ENCODE peak calls at places on chromosomes 6 and 20, in five cellular contexts. One of them, this sample, is unnamed.

GRCh38 chr6:169937389-169938261 is 186.2 kb downstream of the ERMARD start:
- DNase-seq in cardiac muscle cell: no peak
- DNase-seq in ACHN: no peak
- DNase-seq in NCI-H345: no peak
- DNase-seq in effector memory CD8-positive, alpha-beta T cell: no peak
- DNase-seq in this sample: no peak

GRCh38 chr20:47535088-47535487 is 33.4 kb downstream of the NCOA3 start:
- DNase-seq in cardiac muscle cell: no peak
- DNase-seq in ACHN: no peak
- DNase-seq in NCI-H345: no peak
- DNase-seq in effector memory CD8-positive, alpha-beta T cell: no peak
- DNase-seq in this sample: no peak

GRCh38 chr20:9615766-9616454 is 101.5 kb downstream of the LAMP5 start:
- DNase-seq in cardiac muscle cell: no peak
- DNase-seq in ACHN: no peak
- DNase-seq in NCI-H345: no peak
- DNase-seq in effector memory CD8-positive, alpha-beta T cell: no peak
- DNase-seq in this sample: no peak

GRCh38 chr6:3869284-3869631 is 20.1 kb downstream of the FAM50B start:
- DNase-seq in cardiac muscle cell: no peak
- DNase-seq in ACHN: no peak
- DNase-seq in NCI-H345: no peak
- DNase-seq in effector memory CD8-positive, alpha-beta T cell: no peak
- DNase-seq in this sample: no peak

GRCh38 chr6:3280866-3281465 is 22.2 kb downstream of the PSMG4 start:
- DNase-seq in cardiac muscle cell: no peak
- DNase-seq in ACHN: no peak
- DNase-seq in NCI-H345: no peak
- DNase-seq in effector memory CD8-positive, alpha-beta T cell: no peak
- DNase-seq in this sample: peak

GRCh38 chr20:38757145-38757800 is 9.0 kb downstream of the ACTR5 start:
- DNase-seq in cardiac muscle cell: no peak
- DNase-seq in ACHN: no peak
- DNase-seq in NCI-H345: no peak
- DNase-seq in effector memory CD8-positive, alpha-beta T cell: no peak
- DNase-seq in this sample: no peak

GRCh38 chr20:50519036-50519780 is 9.0 kb downstream of the PTPN1 start:
- DNase-seq in cardiac muscle cell: no peak
- DNase-seq in ACHN: no peak
- DNase-seq in NCI-H345: no peak
- DNase-seq in effector memory CD8-positive, alpha-beta T cell: no peak
- DNase-seq in this sample: no peak

GRCh38 chr6:169701218-169701952 is 444 bp downstream of the WDR27 start:
- DNase-seq in cardiac muscle cell: no peak
- DNase-seq in ACHN: no peak
- DNase-seq in NCI-H345: peak
- DNase-seq in effector memory CD8-positive, alpha-beta T cell: no peak
- DNase-seq in this sample: no peak

GRCh38 chr20:63106108-63106764 is 99.5 kb upstream of the BHLHE23 start:
- DNase-seq in cardiac muscle cell: no peak
- DNase-seq in ACHN: no peak
- DNase-seq in NCI-H345: peak
- DNase-seq in effector memory CD8-positive, alpha-beta T cell: no peak
- DNase-seq in this sample: no peak

GRCh38 chr6:64736421-64736950 is 970.5 kb downstream of the EYS start:
- DNase-seq in cardiac muscle cell: no peak
- DNase-seq in ACHN: no peak
- DNase-seq in NCI-H345: no peak
- DNase-seq in effector memory CD8-positive, alpha-beta T cell: no peak
- DNase-seq in this sample: no peak

GRCh38 chr6:132456700-132457143 is 55.4 kb upstream of the MOXD1 start:
- DNase-seq in cardiac muscle cell: peak
- DNase-seq in ACHN: no peak
- DNase-seq in NCI-H345: no peak
- DNase-seq in effector memory CD8-positive, alpha-beta T cell: no peak
- DNase-seq in this sample: no peak